ENCODE peak calls at places on chromosomes 6 and 20, in seven cellular contexts. L is HCT116, C is GM23338, N is transverse colon, P is spleen, Q is upper lobe of left lung, G is stomach. M is an unnamed sample.

GRCh38 chr6:12001004-12001705 is 11.0 kb upstream of the HIVEP1 start:
- DNase-seq in L (no peak), C (no peak), N (no peak), P (no peak), Q (no peak), G (no peak), M (no peak)

GRCh38 chr6:33292996-33293682 is 3.7 kb downstream of the PFDN6 start:
- DNase-seq in L (no peak), C (no peak), N (no peak), P (no peak), Q (no peak), G (no peak), M (no peak)

GRCh38 chr6:39251406-39251805 is 22.1 kb upstream of the KCNK5 start:
- DNase-seq in L (no peak), C (no peak), N (peak), P (peak), Q (peak), G (no peak), M (no peak)

GRCh38 chr20:38754924-38755323 is 6.7 kb downstream of the ACTR5 start:
- DNase-seq in L (no peak), C (no peak), N (no peak), P (no peak), Q (no peak), G (no peak), M (no peak)

GRCh38 chr6:144661101-144661806 is 376.1 kb downstream of the UTRN start:
- DNase-seq in L (no peak), C (peak), N (peak), P (no peak), Q (no peak), G (no peak), M (no peak)

GRCh38 chr20:44396369-44396768 is 40.9 kb downstream of the HNF4A start:
- DNase-seq in L (no peak), C (no peak), N (no peak), P (no peak), Q (no peak), G (no peak), M (no peak)

GRCh38 chr6:127880452-127880851 is 20.4 kb downstream of the THEMIS start:
- DNase-seq in L (no peak), C (no peak), N (no peak), P (no peak), Q (no peak), G (no peak), M (no peak)

GRCh38 chr20:47610247-47610944 is 108.7 kb downstream of the NCOA3 start:
- DNase-seq in L (peak), C (no peak), N (peak), P (no peak), Q (peak), G (peak), M (peak)

GRCh38 chr20:43666376-43667328 is at the start of gene MYBL2:
- DNase-seq in L (peak), C (peak), N (peak), P (peak), Q (peak), G (peak), M (peak)

GRCh38 chr20:9099372-9099771 is 30.5 kb downstream of the PLCB4 start:
- DNase-seq in L (no peak), C (no peak), N (no peak), P (no peak), Q (no peak), G (no peak), M (no peak)

GRCh38 chr6:31407699-31408098 is 4.3 kb downstream of the MICA start:
- DNase-seq in L (no peak), C (no peak), N (no peak), P (no peak), Q (no peak), G (no peak), M (no peak)

GRCh38 chr6:147806697-147807096 is 298.2 kb downstream of the SAMD5 start:
- DNase-seq in L (no peak), C (no peak), N (no peak), P (no peak), Q (no peak), G (no peak), M (no peak)

GRCh38 chr6:137493218-137494038 is 766 bp downstream of the OLIG3 start:
- DNase-seq in L (no peak), C (peak), N (no peak), P (peak), Q (no peak), G (no peak), M (no peak)

GRCh38 chr6:36771145-36771544 is 68.1 kb downstream of the CPNE5 start:
- DNase-seq in L (no peak), C (no peak), N (no peak), P (no peak), Q (no peak), G (no peak), M (peak)

GRCh38 chr6:90329397-90330077 is 32.9 kb upstream of the BACH2 start:
- DNase-seq in L (no peak), C (peak), N (no peak), P (no peak), Q (no peak), G (no peak), M (no peak)
- H3K4me3 ChIP-seq in L (no peak), C (peak), N (no peak), P (no peak), Q (no peak), G (no peak), M (no peak)

DNA sequence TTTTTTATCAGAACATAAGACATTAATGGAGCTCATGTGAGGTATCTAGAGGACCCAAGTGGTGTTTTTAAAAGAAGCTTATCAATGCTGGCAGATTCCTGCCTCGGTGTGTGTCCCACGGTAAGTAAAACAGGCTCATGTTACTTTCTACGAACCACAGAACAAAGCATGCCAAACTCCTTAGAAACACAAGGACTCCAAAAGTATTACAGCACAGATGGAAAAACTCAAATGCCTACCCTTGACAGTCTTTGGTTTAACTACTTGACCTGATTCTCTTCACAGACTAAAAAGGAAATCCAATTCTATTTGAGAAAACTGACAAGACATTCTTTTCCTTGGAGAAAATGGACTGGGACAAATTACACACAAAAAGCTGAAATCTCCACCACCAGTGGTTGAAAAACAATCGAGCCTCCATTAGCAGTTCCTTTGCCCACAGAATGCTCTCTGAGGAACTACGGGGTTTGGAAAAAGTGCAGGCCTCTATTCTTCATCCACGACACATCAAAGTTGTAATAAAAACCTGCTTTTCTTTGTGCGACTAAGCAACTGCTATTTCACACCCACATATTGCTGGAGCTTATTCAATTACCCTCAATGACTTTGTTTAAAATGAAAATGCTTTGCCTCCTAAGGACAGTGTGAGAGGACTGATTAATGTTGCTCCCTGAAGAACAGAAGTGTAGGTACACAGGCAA is 5.4 kb downstream of the METTL24 start:
- DNase-seq in L (no peak), C (no peak), N (no peak), P (no peak), Q (no peak), G (no peak), M (no peak)
- H3K27ac ChIP-seq in L (no peak), C (no peak), N (peak), P (no peak), Q (peak), G (peak), M (no peak)

DNA sequence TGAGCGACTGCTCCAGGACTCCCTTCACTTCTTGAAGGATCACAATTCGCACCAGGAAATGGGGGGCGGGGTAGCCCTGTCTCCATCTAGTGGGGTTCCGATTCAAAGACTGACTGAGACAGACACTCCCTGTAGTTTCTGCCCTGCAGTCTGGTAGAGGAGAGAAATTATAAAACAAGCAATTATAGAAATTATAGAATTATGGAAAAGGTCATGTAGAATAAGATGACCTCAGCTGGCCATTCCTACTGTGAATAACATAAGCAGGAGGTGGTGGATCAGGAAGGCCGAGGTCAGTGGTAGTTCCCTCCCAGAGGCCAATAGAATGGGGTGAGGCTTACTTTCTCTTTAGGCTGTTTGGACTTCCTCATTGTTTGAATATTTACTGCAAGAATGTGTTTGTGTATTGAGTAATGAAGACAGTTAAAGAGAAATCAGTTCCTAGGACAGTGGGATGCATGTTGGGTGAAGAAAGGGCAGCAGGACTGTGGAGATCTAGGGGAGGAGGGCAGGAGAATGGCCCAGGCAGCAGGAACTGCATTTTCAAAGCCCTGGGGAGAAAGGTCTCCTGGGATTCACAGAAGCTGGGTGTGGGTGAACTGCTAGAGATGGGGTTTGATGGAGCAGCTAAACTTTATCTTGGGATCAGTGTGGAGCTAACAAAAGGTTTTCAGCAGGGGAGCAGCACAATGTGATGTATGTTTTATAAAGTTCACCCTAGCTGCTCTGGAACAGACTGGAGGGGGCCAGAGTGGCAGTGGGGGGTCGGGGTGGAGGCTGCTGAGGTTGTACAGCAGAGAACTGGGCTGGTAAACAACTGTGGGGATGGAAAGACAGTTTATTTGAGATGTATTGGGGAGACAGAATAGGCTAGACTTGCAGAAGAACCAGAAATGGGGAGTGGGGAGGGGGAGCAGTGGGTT is 2.1 kb downstream of the ZNF341 start:
- DNase-seq in L (no peak), C (peak), N (peak), P (peak), Q (peak), G (peak), M (peak)
- TF ChIP-seq POLR2AphosphoS5 in L (no peak), C (no peak), N (peak), P (no peak), Q (peak), G (peak), M (no peak)

GRCh38 chr20:60863548-60863947 is 388.5 kb upstream of the CDH4 start:
- DNase-seq in L (no peak), C (no peak), N (no peak), P (no peak), Q (no peak), G (no peak), M (no peak)
- H3K4me3 ChIP-seq in L (no peak), C (no peak), N (no peak), P (no peak), Q (no peak), G (no peak), M (no peak)

GRCh38 chr6:43495409-43495941 is 14.7 kb downstream of the LRRC73 start:
- DNase-seq in L (no peak), C (no peak), N (peak), P (no peak), Q (no peak), G (no peak), M (no peak)
- H3K27ac ChIP-seq in L (peak), C (peak), N (no peak), P (no peak), Q (peak), G (peak), M (no peak)

GRCh38 chr6:159762681-159763293 is 942 bp downstream of the ACAT2 start:
- DNase-seq in L (no peak), C (peak), N (peak), P (no peak), Q (peak), G (no peak), M (no peak)

GRCh38 chr6:159761135-159761872 is 541 bp upstream of the ACAT2 start:
- DNase-seq in L (no peak), C (peak), N (peak), P (peak), Q (peak), G (peak), M (peak)

GRCh38 chr6:159759645-159760044 is 2.2 kb upstream of the ACAT2 start:
- DNase-seq in L (no peak), C (no peak), N (no peak), P (no peak), Q (no peak), G (no peak), M (no peak)

GRCh38 chr6:159761873-159762680 is at the start of gene ACAT2:
- DNase-seq in L (peak), C (peak), N (peak), P (peak), Q (peak), G (peak), M (peak)

DNA sequence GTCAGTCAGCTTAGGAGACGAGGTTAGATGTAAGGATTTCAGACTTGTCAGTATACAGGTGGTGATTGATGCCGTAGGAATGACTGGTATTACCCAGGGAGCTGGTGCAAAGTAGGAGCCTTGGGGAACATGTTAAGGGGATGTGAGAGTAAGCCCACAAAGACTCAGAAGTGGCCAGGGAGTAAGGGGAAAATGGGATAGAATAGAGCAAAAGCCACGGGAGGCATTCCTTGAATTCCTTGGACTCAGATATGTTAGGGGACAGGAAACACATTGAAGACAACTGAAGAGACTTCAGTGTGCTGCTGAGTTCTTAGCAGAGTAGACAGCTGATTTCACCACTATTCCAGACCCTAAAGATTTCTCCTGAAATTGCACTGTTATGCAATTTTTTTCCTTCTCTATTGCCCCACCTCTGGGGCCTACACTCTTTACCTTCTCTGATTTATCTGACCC is 1.2 kb upstream of the ACAT2 start:
- DNase-seq in L (no peak), C (peak), N (no peak), P (no peak), Q (no peak), G (no peak), M (no peak)
- TF ChIP-seq POLR2AphosphoS5 in L (no peak), C (peak), N (no peak), P (no peak), Q (no peak), G (no peak), M (no peak)

M was measured in HL-60.